ENCODE peak calls at places on chromosomes 3 and 15, in ten cellular contexts. T is MCF 10A; J is WTC11; S is RWPE1; N is body of pancreas; I is uterus; Z is lower lobe of right lung; Q is pancreas; X is cardiac muscle cell; F is CD4-positive, alpha-beta T cell. A is an unnamed sample.

GRCh38 chr3:35643391-35643790 is 4.1 kb downstream of the ARPP21 start:
- DNase-seq in Q (no peak), J (no peak), I (no peak), X (no peak), Z (no peak), S (no peak), N (no peak), T (no peak), F (no peak), A (no peak)

GRCh38 chr3:52318186-52318793 is 2.2 kb downstream of the DNAH1 start:
- DNase-seq in Q (no peak), I (no peak), Z (peak), F (no peak), J (no peak), T (no peak), X (no peak), S (no peak), N (no peak), A (no peak)

GRCh38 chr15:99440029-99440428 is 125.8 kb upstream of the MEF2A start:
- DNase-seq in Z (no peak), S (no peak), I (peak), N (no peak), J (no peak), T (no peak), Q (no peak), X (no peak), F (no peak), A (no peak)

GRCh38 chr15:52730163-52730562 is 51.0 kb upstream of the ATOSA start:
- DNase-seq in J (no peak), X (peak), N (no peak), Q (no peak), F (peak), S (peak), I (no peak), T (peak), Z (no peak), A (no peak)

GRCh38 chr15:43279496-43279895 is 12.8 kb upstream of the TGM5 start:
- DNase-seq in J (no peak), F (no peak), X (no peak), S (no peak), Q (no peak), I (no peak), Z (no peak), N (no peak), T (no peak), A (no peak)

GRCh38 chr3:105459566-105460290 is 93.0 kb downstream of the ALCAM start:
- DNase-seq in F (no peak), S (no peak), J (no peak), T (no peak), Q (no peak), Z (no peak), X (no peak), I (no peak), N (no peak), A (no peak)

GRCh38 chr3:10964537-10965167 is 27.9 kb upstream of the SLC6A1 start:
- DNase-seq in Z (no peak), T (peak), X (peak), J (peak), N (no peak), F (no peak), I (no peak), S (peak), Q (no peak), A (peak)

GRCh38 chr3:56408761-56409196 is 59.5 kb downstream of the ERC2 start:
- DNase-seq in N (no peak), T (no peak), Z (no peak), Q (no peak), X (no peak), I (no peak), F (no peak), S (no peak), J (no peak), A (no peak)

GRCh38 chr3:158330820-158331219 is 220.9 kb downstream of the RSRC1 start:
- DNase-seq in J (no peak), N (no peak), T (no peak), F (no peak), I (no peak), X (peak), Q (no peak), S (no peak), Z (no peak), A (no peak)

GRCh38 chr3:121737644-121738043 is 11.9 kb downstream of the GOLGB1 start:
- DNase-seq in Q (no peak), Z (no peak), I (no peak), F (no peak), X (no peak), J (no peak), S (no peak), N (no peak), T (no peak), A (no peak)

GRCh38 chr3:52330194-52330805 is 14.2 kb downstream of the DNAH1 start:
- DNase-seq in X (no peak), S (no peak), J (no peak), Z (no peak), Q (no peak), F (no peak), I (no peak), N (no peak), T (no peak), A (no peak)

GRCh38 chr3:171285287-171285686 is 174.9 kb downstream of the TNIK start:
- DNase-seq in I (no peak), T (peak), X (no peak), Z (no peak), Q (no peak), N (no peak), S (peak), J (no peak), F (no peak), A (no peak)

GRCh38 chr15:95646892-95647291 is 683.6 kb upstream of the NR2F2 start:
- DNase-seq in S (no peak), X (no peak), J (no peak), T (no peak), N (no peak), F (no peak), I (no peak), Q (no peak), Z (no peak), A (no peak)

GRCh38 chr15:74893627-74894026 is 3.8 kb downstream of the MPI start:
- DNase-seq in Z (no peak), Q (no peak), S (no peak), N (no peak), J (no peak), F (peak), X (no peak), I (no peak), T (no peak), A (no peak)

GRCh38 chr15:41848595-41848994 is 9.9 kb downstream of the PLA2G4B start:
- DNase-seq in X (peak), F (no peak), Z (no peak), I (no peak), J (no peak), S (no peak), T (no peak), N (no peak), Q (no peak), A (no peak)

GRCh38 chr15:40155270-40155910 is 5.5 kb upstream of the BUB1B start:
- DNase-seq in T (no peak), I (no peak), X (no peak), Z (peak), J (peak), N (peak), F (no peak), S (peak), Q (peak), A (no peak)

GRCh38 chr3:54897028-54897711 is 30.7 kb downstream of the LRTM1 start:
- DNase-seq in N (no peak), Q (no peak), I (no peak), X (peak), J (no peak), S (no peak), F (no peak), Z (no peak), T (no peak), A (no peak)

GRCh38 chr15:100093211-100094126 is 248.3 kb downstream of the ADAMTS17 start:
- DNase-seq in Q (no peak), N (no peak), T (peak), S (peak), Z (no peak), J (no peak), X (peak), F (no peak), I (no peak), A (no peak)

GRCh38 chr3:178170698-178171535 is 365.3 kb upstream of the KCNMB2 start:
- DNase-seq in Q (no peak), X (peak), S (peak), F (no peak), N (no peak), T (peak), Z (no peak), I (no peak), J (no peak), A (no peak)

GRCh38 chr3:79960594-79960993 is 192.8 kb upstream of the ROBO1 start:
- DNase-seq in I (no peak), Q (no peak), S (no peak), X (no peak), N (no peak), F (no peak), Z (no peak), J (no peak), T (no peak), A (no peak)

GRCh38 chr3:13346481-13347389 is 73.4 kb downstream of the NUP210 start:
- DNase-seq in Q (peak), T (no peak), X (no peak), S (peak), N (peak), Z (no peak), F (peak), I (no peak), J (peak), A (peak)

GRCh38 chr3:139292933-139293664 is 50.7 kb upstream of the MRPS22 start:
- DNase-seq in J (no peak), T (peak), X (no peak), Q (no peak), S (no peak), I (no peak), N (peak), F (no peak), Z (no peak), A (no peak)

GRCh38 chr15:74502301-74502700 is 38.7 kb upstream of the ARID3B start:
- DNase-seq in N (no peak), F (no peak), T (no peak), I (no peak), S (no peak), Q (no peak), Z (no peak), J (no peak), X (no peak), A (no peak)

GRCh38 chr15:31013863-31014607 is 22.6 kb upstream of the MTMR10 start:
- DNase-seq in F (no peak), S (no peak), Z (no peak), N (no peak), X (no peak), I (no peak), Q (no peak), J (no peak), T (no peak), A (no peak)

GRCh38 chr3:188037116-188037718 is 116.7 kb upstream of the LPP start:
- DNase-seq in S (no peak), I (no peak), Z (no peak), X (peak), N (peak), Q (no peak), J (no peak), F (no peak), T (peak), A (peak)

GRCh38 chr3:139710212-139710611 is 32.4 kb upstream of the NMNAT3 start:
- DNase-seq in N (no peak), S (no peak), Q (no peak), T (no peak), X (no peak), J (no peak), F (no peak), I (no peak), Z (no peak), A (no peak)

GRCh38 chr3:171028779-171029232 is 2.3 kb upstream of the SLC2A2 start:
- DNase-seq in Q (peak), Z (no peak), T (no peak), N (peak), J (no peak), S (peak), F (no peak), X (peak), I (no peak), A (no peak)

GRCh38 chr3:63450634-63451363 is 172.7 kb downstream of the SYNPR start:
- DNase-seq in T (no peak), N (no peak), Z (no peak), I (no peak), X (no peak), S (no peak), F (no peak), Q (no peak), J (peak), A (no peak)
- TF ChIP-seq CTCF in T (no peak), N (no peak), Z (no peak), I (no peak), X (no peak), S (no peak), F (no peak), Q (no peak), J (no peak), A (no peak)

GRCh38 chr3:127860223-127860622 is 37.9 kb upstream of the MGLL start:
- DNase-seq in I (no peak), X (no peak), S (no peak), N (no peak), Z (no peak), F (no peak), T (no peak), J (peak), Q (no peak), A (no peak)

GRCh38 chr3:127867986-127868385 is 45.7 kb upstream of the MGLL start:
- DNase-seq in N (no peak), F (no peak), S (no peak), Q (no peak), Z (no peak), X (no peak), I (no peak), T (no peak), J (no peak), A (no peak)

GRCh38 chr3:127867412-127867811 is 45.1 kb upstream of the MGLL start:
- DNase-seq in I (no peak), Z (no peak), N (no peak), Q (no peak), F (no peak), X (no peak), T (no peak), J (no peak), S (no peak), A (no peak)

GRCh38 chr3:127865941-127866340 is 43.6 kb upstream of the MGLL start:
- DNase-seq in Q (no peak), Z (no peak), F (no peak), J (no peak), S (peak), N (no peak), X (peak), T (peak), I (no peak), A (no peak)
- TF ChIP-seq CTCF in Q (no peak), Z (no peak), F (no peak), J (no peak), S (no peak), N (no peak), X (peak), T (peak), I (no peak), A (no peak)

GRCh38 chr15:51620647-51621046 is 1.9 kb downstream of the DMXL2 start:
- DNase-seq in F (no peak), J (no peak), Q (no peak), N (no peak), Z (no peak), I (no peak), X (no peak), T (no peak), S (no peak), A (no peak)

GRCh38 chr15:51623386-51623938 is 891 bp upstream of the DMXL2 start:
- DNase-seq in J (no peak), X (peak), I (no peak), Z (no peak), N (no peak), S (no peak), F (no peak), Q (no peak), T (peak), A (no peak)

GRCh38 chr15:51621155-51621554 is 1.4 kb downstream of the DMXL2 start:
- DNase-seq in I (no peak), Z (no peak), N (no peak), J (no peak), S (no peak), F (no peak), Q (no peak), T (no peak), X (no peak), A (no peak)

GRCh38 chr15:51622269-51623180 is at the start of gene DMXL2:
- DNase-seq in I (peak), J (peak), T (peak), F (peak), S (peak), Q (peak), X (peak), N (peak), Z (peak), A (peak)

GRCh38 chr15:51621917-51622268 is 678 bp downstream of the DMXL2 start:
- DNase-seq in T (peak), F (peak), I (peak), Q (peak), J (peak), Z (peak), N (peak), S (peak), X (peak), A (peak)
- TF ChIP-seq CTCF in T (peak), F (peak), I (no peak), Q (no peak), J (no peak), Z (no peak), N (no peak), S (peak), X (peak), A (no peak)

DNA sequence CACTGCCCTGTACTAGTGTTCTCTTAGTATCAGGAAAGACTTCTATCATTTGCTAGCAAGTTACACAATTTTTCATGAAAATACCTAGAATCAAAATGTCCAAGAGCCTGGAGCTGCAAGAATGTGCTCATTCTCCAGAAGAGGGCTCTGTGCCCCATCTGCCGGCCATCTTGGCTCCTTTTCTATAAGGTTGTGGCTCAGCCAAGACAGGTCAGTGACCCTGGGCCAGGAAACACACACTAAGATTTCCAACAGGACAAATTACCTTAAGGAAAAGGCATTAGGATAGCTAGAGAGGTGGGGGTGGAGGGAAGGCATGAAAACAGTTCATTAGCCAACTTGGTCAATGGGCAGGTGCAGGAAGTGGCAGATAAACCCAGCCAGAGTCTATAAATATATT is 20.7 kb downstream of the TIMP4 start:
- DNase-seq in N (no peak), Z (no peak), Q (no peak), X (peak), I (no peak), S (no peak), T (peak), J (peak), F (no peak), A (peak)
- TF ChIP-seq CTCF in N (no peak), Z (peak), Q (no peak), X (peak), I (peak), S (peak), T (peak), J (no peak), F (no peak), A (no peak)

A was measured in endothelial cell.